ENCODE peak calls at places on chromosomes 11 and 22, in seven cellular contexts. One of them, this sample, is unnamed.

GRCh38 chr11:296206-296975 is 2.9 kb downstream of the IFITM5 start:
- DNase-seq in NK-92 treated with Interleukin-12 subunit alpha and Interleukin-12 subunit beta, amount 100 ng/mL, for 24 hours: no peak
- DNase-seq in fibroblast of the conjunctiva: no peak
- DNase-seq in stimulated activated CD8-positive, alpha-beta memory T cell treated with anti-CD3 and anti-CD28 coated beads, Interleukin-7, amount 100 ng/mL, for 24 hours: no peak
- DNase-seq in T-helper 17 cell: peak
- DNase-seq in iris pigment epithelial cell: no peak
- DNase-seq in T-helper 1 cell: no peak
- DNase-seq in this sample: no peak

GRCh38 chr11:19903620-19904069 is 191.0 kb downstream of the NAV2 start:
- DNase-seq in NK-92 treated with Interleukin-12 subunit alpha and Interleukin-12 subunit beta, amount 100 ng/mL, for 24 hours: peak
- DNase-seq in fibroblast of the conjunctiva: peak
- DNase-seq in stimulated activated CD8-positive, alpha-beta memory T cell treated with anti-CD3 and anti-CD28 coated beads, Interleukin-7, amount 100 ng/mL, for 24 hours: peak
- DNase-seq in T-helper 17 cell: peak
- DNase-seq in iris pigment epithelial cell: peak
- DNase-seq in T-helper 1 cell: peak
- DNase-seq in this sample: peak

GRCh38 chr11:92886243-92886905 is 83.1 kb upstream of the MTNR1B start:
- DNase-seq in NK-92 treated with Interleukin-12 subunit alpha and Interleukin-12 subunit beta, amount 100 ng/mL, for 24 hours: no peak
- DNase-seq in fibroblast of the conjunctiva: peak
- DNase-seq in stimulated activated CD8-positive, alpha-beta memory T cell treated with anti-CD3 and anti-CD28 coated beads, Interleukin-7, amount 100 ng/mL, for 24 hours: no peak
- DNase-seq in T-helper 17 cell: no peak
- DNase-seq in iris pigment epithelial cell: peak
- DNase-seq in T-helper 1 cell: peak
- DNase-seq in this sample: peak

GRCh38 chr22:48824673-48825651 is 1002.7 kb downstream of the BRD1 start:
- DNase-seq in NK-92 treated with Interleukin-12 subunit alpha and Interleukin-12 subunit beta, amount 100 ng/mL, for 24 hours: peak
- DNase-seq in fibroblast of the conjunctiva: no peak
- DNase-seq in stimulated activated CD8-positive, alpha-beta memory T cell treated with anti-CD3 and anti-CD28 coated beads, Interleukin-7, amount 100 ng/mL, for 24 hours: no peak
- DNase-seq in T-helper 17 cell: no peak
- DNase-seq in iris pigment epithelial cell: no peak
- DNase-seq in T-helper 1 cell: no peak
- DNase-seq in this sample: no peak

GRCh38 chr11:9669954-9670353 is 6.1 kb downstream of the SWAP70 start:
- DNase-seq in NK-92 treated with Interleukin-12 subunit alpha and Interleukin-12 subunit beta, amount 100 ng/mL, for 24 hours: no peak
- DNase-seq in fibroblast of the conjunctiva: no peak
- DNase-seq in stimulated activated CD8-positive, alpha-beta memory T cell treated with anti-CD3 and anti-CD28 coated beads, Interleukin-7, amount 100 ng/mL, for 24 hours: no peak
- DNase-seq in T-helper 17 cell: no peak
- DNase-seq in iris pigment epithelial cell: no peak
- DNase-seq in T-helper 1 cell: no peak
- DNase-seq in this sample: no peak

GRCh38 chr11:47305734-47306483 is 36.0 kb downstream of the MADD start:
- DNase-seq in NK-92 treated with Interleukin-12 subunit alpha and Interleukin-12 subunit beta, amount 100 ng/mL, for 24 hours: no peak
- DNase-seq in fibroblast of the conjunctiva: no peak
- DNase-seq in stimulated activated CD8-positive, alpha-beta memory T cell treated with anti-CD3 and anti-CD28 coated beads, Interleukin-7, amount 100 ng/mL, for 24 hours: no peak
- DNase-seq in T-helper 17 cell: no peak
- DNase-seq in iris pigment epithelial cell: no peak
- DNase-seq in T-helper 1 cell: no peak
- DNase-seq in this sample: no peak

GRCh38 chr11:76623171-76623883 is 47.2 kb downstream of the LRRC32 start:
- DNase-seq in NK-92 treated with Interleukin-12 subunit alpha and Interleukin-12 subunit beta, amount 100 ng/mL, for 24 hours: no peak
- DNase-seq in fibroblast of the conjunctiva: no peak
- DNase-seq in stimulated activated CD8-positive, alpha-beta memory T cell treated with anti-CD3 and anti-CD28 coated beads, Interleukin-7, amount 100 ng/mL, for 24 hours: no peak
- DNase-seq in T-helper 17 cell: no peak
- DNase-seq in iris pigment epithelial cell: peak
- DNase-seq in T-helper 1 cell: no peak
- DNase-seq in this sample: peak

GRCh38 chr11:86523738-86524602 is 148.4 kb downstream of the ME3 start:
- DNase-seq in NK-92 treated with Interleukin-12 subunit alpha and Interleukin-12 subunit beta, amount 100 ng/mL, for 24 hours: no peak
- DNase-seq in fibroblast of the conjunctiva: peak
- DNase-seq in stimulated activated CD8-positive, alpha-beta memory T cell treated with anti-CD3 and anti-CD28 coated beads, Interleukin-7, amount 100 ng/mL, for 24 hours: no peak
- DNase-seq in T-helper 17 cell: no peak
- DNase-seq in iris pigment epithelial cell: peak
- DNase-seq in T-helper 1 cell: peak
- DNase-seq in this sample: peak

GRCh38 chr22:50317674-50318073 is 9.1 kb downstream of the DENND6B start:
- DNase-seq in NK-92 treated with Interleukin-12 subunit alpha and Interleukin-12 subunit beta, amount 100 ng/mL, for 24 hours: no peak
- DNase-seq in fibroblast of the conjunctiva: no peak
- DNase-seq in stimulated activated CD8-positive, alpha-beta memory T cell treated with anti-CD3 and anti-CD28 coated beads, Interleukin-7, amount 100 ng/mL, for 24 hours: no peak
- DNase-seq in T-helper 17 cell: no peak
- DNase-seq in iris pigment epithelial cell: no peak
- DNase-seq in T-helper 1 cell: no peak
- DNase-seq in this sample: no peak

GRCh38 chr11:128841461-128842072 is 25.5 kb downstream of the KCNJ1 start:
- DNase-seq in NK-92 treated with Interleukin-12 subunit alpha and Interleukin-12 subunit beta, amount 100 ng/mL, for 24 hours: no peak
- DNase-seq in fibroblast of the conjunctiva: no peak
- DNase-seq in stimulated activated CD8-positive, alpha-beta memory T cell treated with anti-CD3 and anti-CD28 coated beads, Interleukin-7, amount 100 ng/mL, for 24 hours: no peak
- DNase-seq in T-helper 17 cell: no peak
- DNase-seq in iris pigment epithelial cell: no peak
- DNase-seq in T-helper 1 cell: no peak
- DNase-seq in this sample: no peak

GRCh38 chr11:113263458-113264095 is 50.8 kb upstream of the TTC12 start:
- DNase-seq in NK-92 treated with Interleukin-12 subunit alpha and Interleukin-12 subunit beta, amount 100 ng/mL, for 24 hours: no peak
- DNase-seq in fibroblast of the conjunctiva: no peak
- DNase-seq in stimulated activated CD8-positive, alpha-beta memory T cell treated with anti-CD3 and anti-CD28 coated beads, Interleukin-7, amount 100 ng/mL, for 24 hours: no peak
- DNase-seq in T-helper 17 cell: no peak
- DNase-seq in iris pigment epithelial cell: no peak
- DNase-seq in T-helper 1 cell: no peak
- DNase-seq in this sample: no peak

GRCh38 chr11:62069961-62070919 is 53.6 kb upstream of the INCENP start:
- DNase-seq in NK-92 treated with Interleukin-12 subunit alpha and Interleukin-12 subunit beta, amount 100 ng/mL, for 24 hours: no peak
- DNase-seq in fibroblast of the conjunctiva: no peak
- DNase-seq in stimulated activated CD8-positive, alpha-beta memory T cell treated with anti-CD3 and anti-CD28 coated beads, Interleukin-7, amount 100 ng/mL, for 24 hours: no peak
- DNase-seq in T-helper 17 cell: no peak
- DNase-seq in iris pigment epithelial cell: no peak
- DNase-seq in T-helper 1 cell: no peak
- DNase-seq in this sample: no peak

GRCh38 chr11:11349051-11349450 is 4.0 kb downstream of the CSNK2A3 start:
- DNase-seq in NK-92 treated with Interleukin-12 subunit alpha and Interleukin-12 subunit beta, amount 100 ng/mL, for 24 hours: no peak
- DNase-seq in fibroblast of the conjunctiva: no peak
- DNase-seq in stimulated activated CD8-positive, alpha-beta memory T cell treated with anti-CD3 and anti-CD28 coated beads, Interleukin-7, amount 100 ng/mL, for 24 hours: no peak
- DNase-seq in T-helper 17 cell: no peak
- DNase-seq in iris pigment epithelial cell: no peak
- DNase-seq in T-helper 1 cell: no peak
- DNase-seq in this sample: no peak

GRCh38 chr11:6991227-6991626 is 28.9 kb downstream of the ZNF214 start:
- DNase-seq in NK-92 treated with Interleukin-12 subunit alpha and Interleukin-12 subunit beta, amount 100 ng/mL, for 24 hours: no peak
- DNase-seq in fibroblast of the conjunctiva: no peak
- DNase-seq in stimulated activated CD8-positive, alpha-beta memory T cell treated with anti-CD3 and anti-CD28 coated beads, Interleukin-7, amount 100 ng/mL, for 24 hours: no peak
- DNase-seq in T-helper 17 cell: no peak
- DNase-seq in iris pigment epithelial cell: no peak
- DNase-seq in T-helper 1 cell: no peak
- DNase-seq in this sample: no peak

GRCh38 chr11:61985863-61986262 is 18.4 kb upstream of the FTH1 start:
- DNase-seq in NK-92 treated with Interleukin-12 subunit alpha and Interleukin-12 subunit beta, amount 100 ng/mL, for 24 hours: no peak
- DNase-seq in fibroblast of the conjunctiva: no peak
- DNase-seq in stimulated activated CD8-positive, alpha-beta memory T cell treated with anti-CD3 and anti-CD28 coated beads, Interleukin-7, amount 100 ng/mL, for 24 hours: no peak
- DNase-seq in T-helper 17 cell: no peak
- DNase-seq in iris pigment epithelial cell: no peak
- DNase-seq in T-helper 1 cell: no peak
- DNase-seq in this sample: no peak

GRCh38 chr11:48109046-48109666 is 107.5 kb upstream of the OR4B1 start:
- DNase-seq in NK-92 treated with Interleukin-12 subunit alpha and Interleukin-12 subunit beta, amount 100 ng/mL, for 24 hours: no peak
- DNase-seq in fibroblast of the conjunctiva: peak
- DNase-seq in stimulated activated CD8-positive, alpha-beta memory T cell treated with anti-CD3 and anti-CD28 coated beads, Interleukin-7, amount 100 ng/mL, for 24 hours: no peak
- DNase-seq in T-helper 17 cell: no peak
- DNase-seq in iris pigment epithelial cell: peak
- DNase-seq in T-helper 1 cell: peak
- DNase-seq in this sample: peak

GRCh38 chr11:65569164-65569972 is 909 bp upstream of the ZNRD2 start:
- DNase-seq in NK-92 treated with Interleukin-12 subunit alpha and Interleukin-12 subunit beta, amount 100 ng/mL, for 24 hours: no peak
- DNase-seq in fibroblast of the conjunctiva: no peak
- DNase-seq in stimulated activated CD8-positive, alpha-beta memory T cell treated with anti-CD3 and anti-CD28 coated beads, Interleukin-7, amount 100 ng/mL, for 24 hours: no peak
- DNase-seq in T-helper 17 cell: no peak
- DNase-seq in iris pigment epithelial cell: no peak
- DNase-seq in T-helper 1 cell: no peak
- DNase-seq in this sample: no peak

GRCh38 chr11:3162410-3163240 is 2.5 kb downstream of the OSBPL5 start:
- DNase-seq in NK-92 treated with Interleukin-12 subunit alpha and Interleukin-12 subunit beta, amount 100 ng/mL, for 24 hours: no peak
- DNase-seq in fibroblast of the conjunctiva: no peak
- DNase-seq in stimulated activated CD8-positive, alpha-beta memory T cell treated with anti-CD3 and anti-CD28 coated beads, Interleukin-7, amount 100 ng/mL, for 24 hours: no peak
- DNase-seq in T-helper 17 cell: no peak
- DNase-seq in iris pigment epithelial cell: no peak
- DNase-seq in T-helper 1 cell: no peak
- DNase-seq in this sample: no peak

GRCh38 chr11:41404109-41404508 is 55.3 kb downstream of the LRRC4C start:
- DNase-seq in NK-92 treated with Interleukin-12 subunit alpha and Interleukin-12 subunit beta, amount 100 ng/mL, for 24 hours: no peak
- DNase-seq in fibroblast of the conjunctiva: no peak
- DNase-seq in stimulated activated CD8-positive, alpha-beta memory T cell treated with anti-CD3 and anti-CD28 coated beads, Interleukin-7, amount 100 ng/mL, for 24 hours: no peak
- DNase-seq in T-helper 17 cell: no peak
- DNase-seq in iris pigment epithelial cell: no peak
- DNase-seq in T-helper 1 cell: no peak
- DNase-seq in this sample: no peak

GRCh38 chr11:65615950-65616574 is 486 bp downstream of the PCNX3 start:
- DNase-seq in NK-92 treated with Interleukin-12 subunit alpha and Interleukin-12 subunit beta, amount 100 ng/mL, for 24 hours: peak
- DNase-seq in fibroblast of the conjunctiva: no peak
- DNase-seq in stimulated activated CD8-positive, alpha-beta memory T cell treated with anti-CD3 and anti-CD28 coated beads, Interleukin-7, amount 100 ng/mL, for 24 hours: no peak
- DNase-seq in T-helper 17 cell: no peak
- DNase-seq in iris pigment epithelial cell: no peak
- DNase-seq in T-helper 1 cell: no peak
- DNase-seq in this sample: no peak

GRCh38 chr11:74853223-74853622 is 95.7 kb downstream of the XRRA1 start:
- DNase-seq in NK-92 treated with Interleukin-12 subunit alpha and Interleukin-12 subunit beta, amount 100 ng/mL, for 24 hours: no peak
- DNase-seq in fibroblast of the conjunctiva: no peak
- DNase-seq in stimulated activated CD8-positive, alpha-beta memory T cell treated with anti-CD3 and anti-CD28 coated beads, Interleukin-7, amount 100 ng/mL, for 24 hours: no peak
- DNase-seq in T-helper 17 cell: no peak
- DNase-seq in iris pigment epithelial cell: no peak
- DNase-seq in T-helper 1 cell: no peak
- DNase-seq in this sample: no peak

GRCh38 chr22:37430941-37431340 is 3.7 kb upstream of the ELFN2 start:
- DNase-seq in NK-92 treated with Interleukin-12 subunit alpha and Interleukin-12 subunit beta, amount 100 ng/mL, for 24 hours: no peak
- DNase-seq in fibroblast of the conjunctiva: no peak
- DNase-seq in stimulated activated CD8-positive, alpha-beta memory T cell treated with anti-CD3 and anti-CD28 coated beads, Interleukin-7, amount 100 ng/mL, for 24 hours: no peak
- DNase-seq in T-helper 17 cell: no peak
- DNase-seq in iris pigment epithelial cell: no peak
- DNase-seq in T-helper 1 cell: no peak
- DNase-seq in this sample: no peak

GRCh38 chr11:110301577-110301976 is 5.2 kb upstream of the RDX start:
- DNase-seq in NK-92 treated with Interleukin-12 subunit alpha and Interleukin-12 subunit beta, amount 100 ng/mL, for 24 hours: no peak
- DNase-seq in fibroblast of the conjunctiva: no peak
- DNase-seq in stimulated activated CD8-positive, alpha-beta memory T cell treated with anti-CD3 and anti-CD28 coated beads, Interleukin-7, amount 100 ng/mL, for 24 hours: no peak
- DNase-seq in T-helper 17 cell: no peak
- DNase-seq in iris pigment epithelial cell: no peak
- DNase-seq in T-helper 1 cell: no peak
- DNase-seq in this sample: no peak

GRCh38 chr11:43053638-43054412 is 258.0 kb upstream of the API5 start:
- DNase-seq in NK-92 treated with Interleukin-12 subunit alpha and Interleukin-12 subunit beta, amount 100 ng/mL, for 24 hours: no peak
- DNase-seq in fibroblast of the conjunctiva: no peak
- DNase-seq in stimulated activated CD8-positive, alpha-beta memory T cell treated with anti-CD3 and anti-CD28 coated beads, Interleukin-7, amount 100 ng/mL, for 24 hours: no peak
- DNase-seq in T-helper 17 cell: no peak
- DNase-seq in iris pigment epithelial cell: no peak
- DNase-seq in T-helper 1 cell: no peak
- DNase-seq in this sample: no peak

GRCh38 chr11:43547900-43548381 is 132.6 kb upstream of the HSD17B12 start:
- DNase-seq in NK-92 treated with Interleukin-12 subunit alpha and Interleukin-12 subunit beta, amount 100 ng/mL, for 24 hours: no peak
- DNase-seq in fibroblast of the conjunctiva: no peak
- DNase-seq in stimulated activated CD8-positive, alpha-beta memory T cell treated with anti-CD3 and anti-CD28 coated beads, Interleukin-7, amount 100 ng/mL, for 24 hours: no peak
- DNase-seq in T-helper 17 cell: no peak
- DNase-seq in iris pigment epithelial cell: no peak
- DNase-seq in T-helper 1 cell: no peak
- DNase-seq in this sample: no peak

GRCh38 chr11:9574556-9574805 is 1.0 kb downstream of the WEE1 start:
- DNase-seq in NK-92 treated with Interleukin-12 subunit alpha and Interleukin-12 subunit beta, amount 100 ng/mL, for 24 hours: peak
- DNase-seq in fibroblast of the conjunctiva: no peak
- DNase-seq in stimulated activated CD8-positive, alpha-beta memory T cell treated with anti-CD3 and anti-CD28 coated beads, Interleukin-7, amount 100 ng/mL, for 24 hours: no peak
- DNase-seq in T-helper 17 cell: no peak
- DNase-seq in iris pigment epithelial cell: peak
- DNase-seq in T-helper 1 cell: no peak
- DNase-seq in this sample: peak